ENCODE peak calls at places on chromosomes 4 and X, in four cellular contexts. T, H, B and F are unnamed samples.

GRCh38 chrX:71163010-71163409 is 18.4 kb downstream of the NLGN3 start:
- DNase-seq in T (no peak), H (no peak), B (no peak), F (no peak)

GRCh38 chr4:84634961-84635360 is 52.0 kb downstream of the CDS1 start:
- DNase-seq in T (no peak), H (no peak), B (peak), F (no peak)

GRCh38 chr4:54449999-54450398 is 207.8 kb upstream of the KIT start:
- DNase-seq in T (no peak), H (no peak), B (no peak), F (no peak)

GRCh38 chr4:38028556-38028955 is 68.4 kb downstream of the PTTG2 start:
- DNase-seq in T (no peak), H (no peak), B (no peak), F (no peak)

GRCh38 chrX:140715787-140716186 is 6.2 kb downstream of the LINC00632 start:
- DNase-seq in T (no peak), H (no peak), B (peak), F (no peak)

GRCh38 chr4:26307027-26307426 is 13.8 kb upstream of the RBPJ start:
- DNase-seq in T (no peak), H (no peak), B (no peak), F (no peak)

GRCh38 chr4:84877051-84877833 is 89.2 kb downstream of the WDFY3 start:
- DNase-seq in T (no peak), H (no peak), B (peak), F (no peak)

GRCh38 chr4:122536001-122536400 is 79.5 kb upstream of the IL2 start:
- DNase-seq in T (no peak), H (no peak), B (no peak), F (no peak)